ENCODE peak calls at places on chromosome 1, in five cellular contexts. X is astrocyte of the hippocampus; S is stimulated activated CD4-positive, alpha-beta T cell treated with anti-CD3 and anti-CD28 coated beads, Interleukin-12 subunit alpha, Interleukin-12 subunit beta, amount 100 ng/mL, for 4 hours; H is ascending aorta; Q is activated CD4-positive, alpha-beta T cell treated with anti-CD3 and anti-CD28 coated beads, Interleukin-2, amount 50 U/mL, for 1 hour. F is an unnamed sample.

GRCh38 chr1:194159941-194160340 is 973.5 kb upstream of the B3GALT2 start:
- DNase-seq in H (no peak), X (no peak), S (no peak), Q (no peak), F (no peak)

GRCh38 chr1:5975133-5975880 is 16.9 kb downstream of the NPHP4 start:
- DNase-seq in S (peak; percentile 35), Q (peak; percentile 43), H (no peak), X (peak; percentile 86), F (peak; percentile 72)

GRCh38 chr1:67941746-67942145 is 108.5 kb upstream of the GNG12 start:
- DNase-seq in Q (no peak), H (no peak), X (no peak), S (no peak), F (no peak)

GRCh38 chr1:17588048-17588781 is 48.7 kb downstream of the ARHGEF10L start:
- DNase-seq in S (no peak), Q (no peak), X (peak; percentile 87), H (peak; percentile 81), F (peak; percentile 90)

GRCh38 chr1:233424727-233425222 is 97.3 kb downstream of the MAP3K21 start:
- DNase-seq in X (no peak), H (no peak), Q (no peak), S (no peak), F (no peak)

GRCh38 chr1:234398849-234399381 is 25.7 kb downstream of the COA6 start:
- DNase-seq in S (no peak), Q (no peak), H (no peak), X (peak; percentile 22), F (peak; percentile 26)

GRCh38 chr1:5632226-5632625 is 360.0 kb downstream of the NPHP4 start:
- DNase-seq in H (no peak), X (no peak), S (no peak), Q (no peak), F (no peak)

GRCh38 chr1:87951852-87952251 is 623.2 kb downstream of the LMO4 start:
- DNase-seq in S (no peak), H (no peak), X (peak; percentile 52), Q (no peak), F (no peak)

GRCh38 chr1:58233753-58234152 is 312.8 kb downstream of the OMA1 start:
- DNase-seq in X (no peak), Q (no peak), H (no peak), S (no peak), F (no peak)

GRCh38 chr1:25898223-25899015 is 7.8 kb downstream of the STMN1 start:
- DNase-seq in X (no peak), H (no peak), S (no peak), Q (no peak), F (peak; percentile 80)

GRCh38 chr1:172837816-172838680 is 179.1 kb downstream of the FASLG start:
- DNase-seq in H (no peak), X (no peak), S (no peak), Q (no peak), F (no peak)

GRCh38 chr1:42348498-42348897 is 13.5 kb upstream of the FOXJ3 start:
- DNase-seq in Q (no peak), S (no peak), X (no peak), H (no peak), F (no peak)

GRCh38 chr1:241130881-241131280 is 226.1 kb downstream of the RGS7 start:
- DNase-seq in S (no peak), X (no peak), H (no peak), Q (no peak), F (no peak)

GRCh38 chr1:50251592-50252165 is 143.0 kb downstream of the ELAVL4 start:
- DNase-seq in H (no peak), Q (no peak), S (no peak), X (peak; percentile 39), F (no peak)

GRCh38 chr1:56967900-56968832 is 2.4 kb upstream of the C8B start:
- DNase-seq in S (no peak), X (no peak), Q (no peak), H (no peak), F (no peak)

GRCh38 chr1:163264256-163264655 is 57.5 kb upstream of the NUF2 start:
- DNase-seq in H (no peak), S (no peak), X (no peak), Q (no peak), F (no peak)

GRCh38 chr1:208040714-208041393 is 129.9 kb upstream of the CD34 start:
- DNase-seq in Q (no peak), H (no peak), S (no peak), X (no peak), F (no peak)

GRCh38 chr1:45266151-45266801 is 59.9 kb upstream of the ZSWIM5 start:
- DNase-seq in H (peak; percentile 69), Q (no peak), S (no peak), X (peak; percentile 85), F (peak; percentile 62)

GRCh38 chr1:116513956-116514355 is 56.9 kb downstream of the CD58 start:
- DNase-seq in S (no peak), Q (no peak), H (no peak), X (no peak), F (no peak)